ENCODE peak calls at places on chromosomes 16 and 17, in eight cellular contexts. V is left cardiac atrium; F is RWPE1; P is stimulated activated CD8-positive, alpha-beta memory T cell treated with anti-CD3 and anti-CD28 coated beads, Interleukin-12 subunit alpha, Interleukin-12 subunit beta, amount 100 ng/mL, for 4 hours; G is nucleus accumbens; E is Calu3; W is activated T-helper 1 cell treated with Interleukin-2 at 50 U/mL for 16 hours; D is ascending aorta. A is an unnamed sample.

GRCh38 chr17:79251824-79252223 is 177.2 kb downstream of the ENGASE start:
- DNase-seq in V (no peak), E (no peak), D (no peak), W (no peak), G (no peak), P (no peak), F (peak), A (no peak)

GRCh38 chr17:75246404-75246803 is 15.0 kb downstream of the GGA3 start:
- DNase-seq in F (no peak), W (no peak), E (no peak), V (no peak), P (no peak), D (no peak), G (no peak), A (no peak)

GRCh38 chr16:23629516-23629915 is 11.6 kb downstream of the PALB2 start:
- DNase-seq in P (no peak), F (peak), W (no peak), G (peak), E (no peak), D (no peak), V (no peak), A (no peak)

GRCh38 chr17:70138309-70138865 is 30.9 kb upstream of the KCNJ2 start:
- DNase-seq in F (no peak), G (no peak), P (no peak), V (no peak), E (no peak), D (no peak), W (no peak), A (peak)

GRCh38 chr17:79005063-79005861 is 4.3 kb downstream of the CANT1 start:
- DNase-seq in E (peak), P (no peak), V (no peak), G (no peak), F (peak), W (no peak), D (no peak), A (no peak)

GRCh38 chr17:18889658-18890057 is 31.7 kb downstream of the PRPSAP2 start:
- DNase-seq in D (no peak), V (no peak), W (no peak), E (no peak), G (no peak), F (no peak), P (no peak), A (no peak)

GRCh38 chr17:79799174-79799537 is 2.3 kb upstream of the CBX8 start:
- DNase-seq in P (no peak), D (no peak), W (no peak), E (no peak), V (no peak), G (no peak), F (no peak), A (no peak)

GRCh38 chr16:80852261-80852872 is 48.0 kb upstream of the CDYL2 start:
- DNase-seq in D (no peak), V (no peak), W (no peak), F (peak), G (no peak), E (peak), P (no peak), A (peak)

GRCh38 chr17:48483471-48484131 is 47.2 kb downstream of the HOXB1 start:
- DNase-seq in D (no peak), W (no peak), E (peak), F (peak), V (no peak), P (no peak), G (no peak), A (no peak)

GRCh38 chr17:6454495-6455320 is 10.5 kb downstream of the PIMREG start:
- DNase-seq in D (no peak), G (no peak), E (no peak), P (no peak), W (no peak), F (no peak), V (no peak), A (no peak)

GRCh38 chr17:8320990-8321389 is 10.9 kb downstream of the ARHGEF15 start:
- DNase-seq in F (no peak), E (no peak), W (no peak), P (no peak), V (no peak), D (no peak), G (no peak), A (peak)

GRCh38 chr16:49520684-49521083 is 147.1 kb downstream of the C16orf78 start:
- DNase-seq in G (no peak), V (no peak), P (no peak), F (no peak), W (no peak), E (no peak), D (no peak), A (no peak)

GRCh38 chr16:89401641-89402445 is 88.5 kb downstream of the ANKRD11 start:
- DNase-seq in V (no peak), W (no peak), F (no peak), D (no peak), P (no peak), E (no peak), G (no peak), A (no peak)

GRCh38 chr17:17940451-17940911 is 31.7 kb downstream of the TOM1L2 start:
- DNase-seq in W (no peak), D (no peak), G (no peak), V (no peak), P (no peak), F (no peak), E (no peak), A (no peak)

GRCh38 chr16:11163761-11164261 is 92.2 kb downstream of the SOCS1 start:
- DNase-seq in F (no peak), P (no peak), G (no peak), V (no peak), W (no peak), E (no peak), D (no peak), A (no peak)

GRCh38 chr17:50381920-50382319 is 8.9 kb downstream of the EME1 start:
- DNase-seq in P (no peak), E (no peak), D (no peak), V (no peak), G (no peak), F (no peak), W (no peak), A (no peak)

GRCh38 chr17:8289103-8289397 is 580 bp downstream of the RANGRF start:
- DNase-seq in W (no peak), D (peak), E (no peak), V (no peak), G (no peak), P (no peak), F (no peak), A (no peak)

GRCh38 chr17:82217530-82218204 is 5.0 kb upstream of the CCDC57 start:
- DNase-seq in P (no peak), F (no peak), D (peak), V (peak), W (no peak), G (peak), E (peak), A (peak)

GRCh38 chr17:309361-309888 is 43.2 kb downstream of the RPH3AL start:
- DNase-seq in D (no peak), G (no peak), P (no peak), E (peak), W (no peak), F (no peak), V (no peak), A (peak)

GRCh38 chr17:40883960-40884359 is 1.1 kb downstream of the KRT20 start:
- DNase-seq in V (no peak), F (no peak), E (no peak), D (no peak), G (no peak), W (no peak), P (no peak), A (no peak)

GRCh38 chr17:39979865-39980401 is 674 bp upstream of the PSMD3 start:
- DNase-seq in G (no peak), E (peak), D (no peak), V (peak), P (no peak), F (peak), W (no peak), A (peak)

GRCh38 chr17:49575524-49576120 is at the start of gene NXPH3:
- DNase-seq in D (no peak), F (peak), P (peak), E (peak), W (peak), V (peak), G (peak), A (peak)

GRCh38 chr16:71846443-71846842 is 667 bp downstream of the ATXN1L start:
- DNase-seq in E (peak), D (no peak), F (peak), V (no peak), P (no peak), W (no peak), G (no peak), A (no peak)

GRCh38 chr16:1788708-1789100 is 4.8 kb downstream of the IGFALS start:
- DNase-seq in W (no peak), V (peak), P (no peak), E (no peak), F (no peak), G (no peak), D (peak), A (no peak)

GRCh38 chr17:77728871-77729270 is 229.6 kb upstream of the TNRC6C start:
- DNase-seq in D (no peak), G (no peak), V (no peak), W (no peak), E (no peak), F (no peak), P (no peak), A (no peak)